ENCODE peak calls at places on chromosomes 1 and 21, in seven cellular contexts. One of them, this sample, is unnamed.
A peak's percentile ranks its signal among the peaks of the same experiment; 100 is the strongest.

GRCh38 chr1:2166254-2166653 is 28.3 kb downstream of the FAAP20 start:
- DNase-seq in caudate nucleus: no peak
- DNase-seq in hypothalamus: no peak
- DNase-seq in upper lobe of left lung: no peak
- DNase-seq in stimulated activated CD4-positive, alpha-beta T cell treated with anti-CD3 and anti-CD28 coated beads, TNF-alpha, amount 100 ng/mL, for 48 hours: no peak
- DNase-seq in ELF-1: peak; percentile 87
- DNase-seq in stimulated activated CD8-positive, alpha-beta memory T cell treated with anti-CD3 and anti-CD28 coated beads, Interleukin-4, amount 100 ng/mL, for 1 hour: no peak
- DNase-seq in this sample: no peak

GRCh38 chr1:12185556-12186276 is 18.9 kb downstream of the TNFRSF1B start:
- DNase-seq in caudate nucleus: no peak
- DNase-seq in upper lobe of left lung: no peak
- DNase-seq in stimulated activated CD4-positive, alpha-beta T cell treated with anti-CD3 and anti-CD28 coated beads, TNF-alpha, amount 100 ng/mL, for 48 hours: no peak
- DNase-seq in hypothalamus: no peak
- DNase-seq in stimulated activated CD8-positive, alpha-beta memory T cell treated with anti-CD3 and anti-CD28 coated beads, Interleukin-4, amount 100 ng/mL, for 1 hour: no peak
- DNase-seq in ELF-1: no peak
- DNase-seq in this sample: no peak

GRCh38 chr1:65174585-65174984 is 26.6 kb downstream of the AK4 start:
- DNase-seq in hypothalamus: no peak
- DNase-seq in stimulated activated CD4-positive, alpha-beta T cell treated with anti-CD3 and anti-CD28 coated beads, TNF-alpha, amount 100 ng/mL, for 48 hours: no peak
- DNase-seq in caudate nucleus: no peak
- DNase-seq in stimulated activated CD8-positive, alpha-beta memory T cell treated with anti-CD3 and anti-CD28 coated beads, Interleukin-4, amount 100 ng/mL, for 1 hour: no peak
- DNase-seq in upper lobe of left lung: no peak
- DNase-seq in ELF-1: peak; percentile 26
- DNase-seq in this sample: no peak

GRCh38 chr1:111656093-111657017 is 36.8 kb downstream of the RAP1A start:
- DNase-seq in hypothalamus: no peak
- DNase-seq in stimulated activated CD4-positive, alpha-beta T cell treated with anti-CD3 and anti-CD28 coated beads, TNF-alpha, amount 100 ng/mL, for 48 hours: no peak
- DNase-seq in ELF-1: no peak
- DNase-seq in stimulated activated CD8-positive, alpha-beta memory T cell treated with anti-CD3 and anti-CD28 coated beads, Interleukin-4, amount 100 ng/mL, for 1 hour: no peak
- DNase-seq in caudate nucleus: no peak
- DNase-seq in upper lobe of left lung: no peak
- DNase-seq in this sample: no peak

GRCh38 chr1:113551728-113552127 is 161.4 kb downstream of the MAGI3 start:
- DNase-seq in caudate nucleus: no peak
- DNase-seq in stimulated activated CD4-positive, alpha-beta T cell treated with anti-CD3 and anti-CD28 coated beads, TNF-alpha, amount 100 ng/mL, for 48 hours: no peak
- DNase-seq in hypothalamus: no peak
- DNase-seq in stimulated activated CD8-positive, alpha-beta memory T cell treated with anti-CD3 and anti-CD28 coated beads, Interleukin-4, amount 100 ng/mL, for 1 hour: no peak
- DNase-seq in ELF-1: no peak
- DNase-seq in upper lobe of left lung: no peak
- DNase-seq in this sample: no peak

GRCh38 chr21:36297938-36298572 is 21.9 kb upstream of the MORC3 start:
- DNase-seq in ELF-1: no peak
- DNase-seq in caudate nucleus: no peak
- DNase-seq in hypothalamus: no peak
- DNase-seq in upper lobe of left lung: no peak
- DNase-seq in stimulated activated CD4-positive, alpha-beta T cell treated with anti-CD3 and anti-CD28 coated beads, TNF-alpha, amount 100 ng/mL, for 48 hours: peak; percentile 38
- DNase-seq in stimulated activated CD8-positive, alpha-beta memory T cell treated with anti-CD3 and anti-CD28 coated beads, Interleukin-4, amount 100 ng/mL, for 1 hour: peak; percentile 46
- DNase-seq in this sample: no peak

GRCh38 chr1:43073490-43074230 is 98.4 kb downstream of the EBNA1BP2 start:
- DNase-seq in stimulated activated CD4-positive, alpha-beta T cell treated with anti-CD3 and anti-CD28 coated beads, TNF-alpha, amount 100 ng/mL, for 48 hours: peak; percentile 59
- DNase-seq in ELF-1: peak; percentile 78
- DNase-seq in stimulated activated CD8-positive, alpha-beta memory T cell treated with anti-CD3 and anti-CD28 coated beads, Interleukin-4, amount 100 ng/mL, for 1 hour: peak; percentile 29
- DNase-seq in caudate nucleus: peak; percentile 76
- DNase-seq in upper lobe of left lung: no peak
- DNase-seq in hypothalamus: peak; percentile 21
- DNase-seq in this sample: peak; percentile 65

GRCh38 chr1:12001249-12001917 is 17.9 kb upstream of the MIIP start:
- DNase-seq in upper lobe of left lung: no peak
- DNase-seq in stimulated activated CD8-positive, alpha-beta memory T cell treated with anti-CD3 and anti-CD28 coated beads, Interleukin-4, amount 100 ng/mL, for 1 hour: no peak
- DNase-seq in caudate nucleus: peak; percentile 8
- DNase-seq in ELF-1: peak; percentile 58
- DNase-seq in hypothalamus: no peak
- DNase-seq in stimulated activated CD4-positive, alpha-beta T cell treated with anti-CD3 and anti-CD28 coated beads, TNF-alpha, amount 100 ng/mL, for 48 hours: peak; percentile 56
- DNase-seq in this sample: no peak

GRCh38 chr1:180386740-180387367 is 115.5 kb downstream of the ACBD6 start:
- DNase-seq in stimulated activated CD4-positive, alpha-beta T cell treated with anti-CD3 and anti-CD28 coated beads, TNF-alpha, amount 100 ng/mL, for 48 hours: no peak
- DNase-seq in stimulated activated CD8-positive, alpha-beta memory T cell treated with anti-CD3 and anti-CD28 coated beads, Interleukin-4, amount 100 ng/mL, for 1 hour: no peak
- DNase-seq in ELF-1: no peak
- DNase-seq in upper lobe of left lung: no peak
- DNase-seq in caudate nucleus: no peak
- DNase-seq in hypothalamus: no peak
- DNase-seq in this sample: no peak

GRCh38 chr1:218351617-218352438 is 6.7 kb downstream of the TGFB2 start:
- DNase-seq in caudate nucleus: no peak
- DNase-seq in stimulated activated CD4-positive, alpha-beta T cell treated with anti-CD3 and anti-CD28 coated beads, TNF-alpha, amount 100 ng/mL, for 48 hours: no peak
- DNase-seq in upper lobe of left lung: peak; percentile 46
- DNase-seq in ELF-1: no peak
- DNase-seq in hypothalamus: no peak
- DNase-seq in stimulated activated CD8-positive, alpha-beta memory T cell treated with anti-CD3 and anti-CD28 coated beads, Interleukin-4, amount 100 ng/mL, for 1 hour: no peak
- DNase-seq in this sample: no peak

GRCh38 chr1:89900323-89900722 is 79.5 kb downstream of the LRRC8D start:
- DNase-seq in upper lobe of left lung: no peak
- DNase-seq in ELF-1: no peak
- DNase-seq in stimulated activated CD4-positive, alpha-beta T cell treated with anti-CD3 and anti-CD28 coated beads, TNF-alpha, amount 100 ng/mL, for 48 hours: no peak
- DNase-seq in caudate nucleus: no peak
- DNase-seq in stimulated activated CD8-positive, alpha-beta memory T cell treated with anti-CD3 and anti-CD28 coated beads, Interleukin-4, amount 100 ng/mL, for 1 hour: no peak
- DNase-seq in hypothalamus: no peak
- DNase-seq in this sample: no peak

GRCh38 chr1:184632415-184633175 is 122.1 kb downstream of the EDEM3 start:
- DNase-seq in ELF-1: no peak
- DNase-seq in caudate nucleus: no peak
- DNase-seq in stimulated activated CD4-positive, alpha-beta T cell treated with anti-CD3 and anti-CD28 coated beads, TNF-alpha, amount 100 ng/mL, for 48 hours: no peak
- DNase-seq in upper lobe of left lung: no peak
- DNase-seq in stimulated activated CD8-positive, alpha-beta memory T cell treated with anti-CD3 and anti-CD28 coated beads, Interleukin-4, amount 100 ng/mL, for 1 hour: no peak
- DNase-seq in hypothalamus: no peak
- DNase-seq in this sample: no peak

GRCh38 chr1:163036661-163037060 is 32.5 kb upstream of the RGS4 start:
- DNase-seq in hypothalamus: no peak
- DNase-seq in ELF-1: no peak
- DNase-seq in stimulated activated CD4-positive, alpha-beta T cell treated with anti-CD3 and anti-CD28 coated beads, TNF-alpha, amount 100 ng/mL, for 48 hours: no peak
- DNase-seq in caudate nucleus: no peak
- DNase-seq in upper lobe of left lung: no peak
- DNase-seq in stimulated activated CD8-positive, alpha-beta memory T cell treated with anti-CD3 and anti-CD28 coated beads, Interleukin-4, amount 100 ng/mL, for 1 hour: no peak
- DNase-seq in this sample: no peak

GRCh38 chr21:42632336-42632751 is 21.1 kb upstream of the PDE9A start:
- DNase-seq in hypothalamus: no peak
- DNase-seq in caudate nucleus: no peak
- DNase-seq in stimulated activated CD4-positive, alpha-beta T cell treated with anti-CD3 and anti-CD28 coated beads, TNF-alpha, amount 100 ng/mL, for 48 hours: no peak
- DNase-seq in ELF-1: no peak
- DNase-seq in upper lobe of left lung: peak; percentile 48
- DNase-seq in stimulated activated CD8-positive, alpha-beta memory T cell treated with anti-CD3 and anti-CD28 coated beads, Interleukin-4, amount 100 ng/mL, for 1 hour: no peak
- DNase-seq in this sample: peak; percentile 10

GRCh38 chr1:17119744-17120482 is 662 bp upstream of the PADI2 start:
- DNase-seq in stimulated activated CD4-positive, alpha-beta T cell treated with anti-CD3 and anti-CD28 coated beads, TNF-alpha, amount 100 ng/mL, for 48 hours: no peak
- DNase-seq in upper lobe of left lung: no peak
- DNase-seq in hypothalamus: no peak
- DNase-seq in ELF-1: no peak
- DNase-seq in caudate nucleus: no peak
- DNase-seq in stimulated activated CD8-positive, alpha-beta memory T cell treated with anti-CD3 and anti-CD28 coated beads, Interleukin-4, amount 100 ng/mL, for 1 hour: no peak
- DNase-seq in this sample: peak; percentile 55

GRCh38 chr1:162366149-162366548 is 10.5 kb downstream of the SPATA46 start:
- DNase-seq in ELF-1: no peak
- DNase-seq in stimulated activated CD4-positive, alpha-beta T cell treated with anti-CD3 and anti-CD28 coated beads, TNF-alpha, amount 100 ng/mL, for 48 hours: no peak
- DNase-seq in hypothalamus: no peak
- DNase-seq in upper lobe of left lung: no peak
- DNase-seq in stimulated activated CD8-positive, alpha-beta memory T cell treated with anti-CD3 and anti-CD28 coated beads, Interleukin-4, amount 100 ng/mL, for 1 hour: no peak
- DNase-seq in caudate nucleus: no peak
- DNase-seq in this sample: no peak

GRCh38 chr1:246492611-246493245 is 14.4 kb downstream of the SMYD3 start:
- DNase-seq in upper lobe of left lung: no peak
- DNase-seq in ELF-1: peak; percentile 68
- DNase-seq in stimulated activated CD4-positive, alpha-beta T cell treated with anti-CD3 and anti-CD28 coated beads, TNF-alpha, amount 100 ng/mL, for 48 hours: peak; percentile 45
- DNase-seq in caudate nucleus: peak; percentile 44
- DNase-seq in stimulated activated CD8-positive, alpha-beta memory T cell treated with anti-CD3 and anti-CD28 coated beads, Interleukin-4, amount 100 ng/mL, for 1 hour: no peak
- DNase-seq in hypothalamus: no peak
- DNase-seq in this sample: peak; percentile 58

GRCh38 chr1:180117764-180118116 is 36.9 kb upstream of the QSOX1 start:
- DNase-seq in ELF-1: peak; percentile 11
- DNase-seq in hypothalamus: no peak
- DNase-seq in caudate nucleus: no peak
- DNase-seq in stimulated activated CD8-positive, alpha-beta memory T cell treated with anti-CD3 and anti-CD28 coated beads, Interleukin-4, amount 100 ng/mL, for 1 hour: no peak
- DNase-seq in upper lobe of left lung: no peak
- DNase-seq in stimulated activated CD4-positive, alpha-beta T cell treated with anti-CD3 and anti-CD28 coated beads, TNF-alpha, amount 100 ng/mL, for 48 hours: no peak
- DNase-seq in this sample: no peak

GRCh38 chr1:103561612-103562395 is 9.6 kb upstream of the AMY2B start:
- DNase-seq in hypothalamus: no peak
- DNase-seq in stimulated activated CD4-positive, alpha-beta T cell treated with anti-CD3 and anti-CD28 coated beads, TNF-alpha, amount 100 ng/mL, for 48 hours: no peak
- DNase-seq in ELF-1: no peak
- DNase-seq in caudate nucleus: no peak
- DNase-seq in upper lobe of left lung: no peak
- DNase-seq in stimulated activated CD8-positive, alpha-beta memory T cell treated with anti-CD3 and anti-CD28 coated beads, Interleukin-4, amount 100 ng/mL, for 1 hour: no peak
- DNase-seq in this sample: no peak